ENCODE peak calls at places on chromosomes 3 and 15, in eight cellular contexts. L is SJSA1, N is GM23248, S is heart left ventricle, G is adipocyte, E is lower lobe of right lung, H is kidney, U is tibial nerve. Z is an unnamed sample.

GRCh38 chr3:80063535-80063934 is 295.7 kb upstream of the ROBO1 start:
- DNase-seq in U (no peak), L (no peak), S (no peak), H (no peak), E (no peak), G (no peak), N (no peak), Z (no peak)

GRCh38 chr15:88202231-88202630 is 54.3 kb downstream of the NTRK3 start:
- DNase-seq in H (no peak), S (no peak), U (no peak), N (peak; percentile 38), L (no peak), E (no peak), G (no peak), Z (no peak)

GRCh38 chr3:14273886-14274517 is 95.4 kb downstream of the LSM3 start:
- DNase-seq in E (no peak), N (peak; percentile 30), U (no peak), G (no peak), L (no peak), S (no peak), H (no peak), Z (no peak)

GRCh38 chr3:74273091-74273490 is 341.4 kb downstream of the CNTN3 start:
- DNase-seq in G (no peak), E (no peak), L (no peak), U (no peak), N (peak; percentile 69), S (no peak), H (no peak), Z (peak; percentile 37)

GRCh38 chr15:32683906-32684584 is 33.8 kb upstream of the GREM1 start:
- DNase-seq in L (no peak), H (no peak), S (peak; percentile 17), U (no peak), E (no peak), N (peak; percentile 98), G (peak; percentile 55), Z (no peak)

GRCh38 chr3:126523745-126524428 is at the start of gene CHST13:
- DNase-seq in L (no peak), G (peak; percentile 76), U (no peak), N (peak; percentile 79), S (no peak), E (peak; percentile 73), H (peak; percentile 76), Z (peak; percentile 89)

GRCh38 chr3:140953028-140953960 is 11.7 kb downstream of the SLC25A36 start:
- DNase-seq in H (no peak), L (no peak), G (peak; percentile 52), U (no peak), N (peak; percentile 66), S (no peak), E (no peak), Z (no peak)

GRCh38 chr3:364287-364686 is 167.7 kb downstream of the CHL1 start:
- DNase-seq in G (no peak), U (no peak), N (no peak), S (no peak), H (no peak), L (no peak), E (no peak), Z (no peak)

GRCh38 chr3:123046262-123046873 is 18.8 kb upstream of the SEMA5B start:
- DNase-seq in H (no peak), N (peak; percentile 44), E (no peak), L (no peak), U (no peak), G (no peak), S (no peak), Z (no peak)

DNA sequence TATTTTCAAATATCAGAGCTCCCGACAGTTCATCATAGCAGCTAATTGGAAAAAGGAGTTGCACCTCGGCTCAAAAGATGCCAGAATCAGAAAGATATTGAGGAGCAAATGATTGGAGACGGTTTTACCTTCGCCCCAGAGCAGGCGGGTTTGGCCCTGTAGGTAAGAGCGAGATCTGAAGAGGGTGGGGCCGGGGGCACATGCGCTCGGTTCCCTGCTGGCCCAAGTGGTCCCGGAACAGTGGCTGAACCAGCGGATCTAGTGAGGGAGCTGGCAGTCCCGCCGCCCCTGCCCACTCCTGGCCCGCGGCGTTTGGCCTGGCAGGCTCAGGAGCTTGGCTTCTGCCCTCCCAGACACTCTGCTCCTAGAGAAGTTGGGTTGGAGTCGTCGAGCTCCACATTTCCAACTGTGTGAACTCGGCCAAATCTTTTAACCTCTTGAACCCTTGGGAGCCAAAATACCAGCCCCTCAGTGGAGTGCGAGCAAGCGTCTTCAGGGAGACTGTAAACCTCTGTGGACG is 79.1 kb downstream of the RHCG start:
- DNase-seq in G (no peak), U (no peak), H (no peak), L (no peak), N (no peak), S (no peak), E (no peak), Z (no peak)
- H3K4me3 ChIP-seq in G (no peak overlapping the region), U (no peak overlapping the region), H (no peak overlapping the region), L (no peak overlapping the region), N (no peak overlapping the region), S (no peak overlapping the region), E (no peak overlapping the region), Z (no peak overlapping the region)

DNA sequence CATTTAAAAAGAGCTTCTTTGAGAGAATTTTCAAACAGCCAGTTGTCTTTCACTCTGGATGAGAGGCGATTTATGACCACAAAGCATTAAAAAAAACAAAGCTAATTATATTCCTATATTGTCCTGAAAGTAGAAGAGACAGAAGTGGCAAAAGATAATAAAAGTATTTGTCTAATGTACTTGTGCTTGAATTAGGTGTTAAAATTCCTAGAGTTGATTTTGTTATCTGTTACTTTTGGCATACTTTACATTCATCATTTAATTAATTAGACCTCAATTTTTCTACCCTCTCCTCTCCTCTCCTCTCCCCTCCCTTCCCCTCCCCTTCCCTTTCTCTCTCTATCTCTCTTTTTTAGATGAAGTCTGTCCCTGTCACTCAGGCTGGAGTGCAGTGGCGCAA is 635.1 kb upstream of the ZNF385D start:
- DNase-seq in N (no peak), E (no peak), H (no peak), S (no peak), G (no peak), U (no peak), L (no peak), Z (no peak)
- H3K4me1 ChIP-seq in N (no peaks in the 10 kb centered on the region), E (no peaks in the 10 kb centered on the region), H (no peaks in the 10 kb centered on the region), S (no peaks in the 10 kb centered on the region), G (no peaks in the 10 kb centered on the region), U (no peaks in the 10 kb centered on the region), L (no peaks in the 10 kb centered on the region), Z (no peaks in the 10 kb centered on the region)

GRCh38 chr15:90906181-90906849 is 3.2 kb downstream of the MAN2A2 start:
- DNase-seq in H (peak; percentile 61), N (no peak), U (no peak), E (peak; percentile 35), G (no peak), L (no peak), S (no peak), Z (no peak)

GRCh38 chr15:90903733-90904536 is 833 bp downstream of the MAN2A2 start:
- DNase-seq in N (no peak), H (peak; percentile 66), U (no peak), S (no peak), L (no peak), G (no peak), E (peak; percentile 45), Z (peak; percentile 48)

GRCh38 chr15:90902996-90903732 is at the start of gene MAN2A2:
- DNase-seq in E (peak; percentile 89), H (peak; percentile 89), G (peak; percentile 80), L (no peak), U (no peak), N (peak; percentile 79), S (peak; percentile 65), Z (peak; percentile 86)

GRCh38 chr15:90905306-90906180 is 2.4 kb downstream of the MAN2A2 start:
- DNase-seq in H (peak; percentile 67), S (no peak), N (no peak), U (no peak), L (peak; percentile 44), G (no peak), E (peak; percentile 36), Z (peak; percentile 47)

DNA sequence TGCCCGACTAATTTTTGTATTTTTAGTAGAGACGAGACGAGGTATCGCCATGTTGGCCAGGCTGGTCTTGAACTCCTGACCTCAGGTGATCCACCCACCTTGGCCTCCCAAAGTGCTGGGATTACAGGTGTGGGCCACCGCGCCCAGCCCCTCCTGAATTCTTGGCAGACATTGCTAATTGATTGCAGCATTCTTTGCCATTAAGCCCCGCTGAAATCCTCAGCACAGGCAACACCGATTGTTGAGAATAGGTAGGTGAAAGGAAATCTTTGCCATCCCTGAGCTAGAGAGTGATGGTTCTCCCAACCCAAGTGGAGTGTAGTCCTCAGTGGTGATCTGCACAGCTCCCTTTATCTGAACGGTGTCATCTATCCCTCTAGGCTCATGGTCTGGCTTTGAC is 1.6 kb downstream of the MAN2A2 start:
- DNase-seq in E (peak; percentile 18), G (no peak), S (no peak), U (no peak), N (no peak), L (no peak), H (peak; percentile 12), Z (no peak)
- H3K4me3 ChIP-seq in E (no peak overlapping the region), G (no peak overlapping the region), S (no peak overlapping the region), U (no peak overlapping the region), N (no peak overlapping the region), L (no peak overlapping the region), H (no peak overlapping the region), Z (no peak overlapping the region)

GRCh38 chr3:52536369-52537164 is at the start of gene UQCC5:
- DNase-seq in U (peak; percentile 95), S (peak; percentile 98), E (peak; percentile 99), L (peak; percentile 97), G (peak; percentile 99), N (peak; percentile 100), H (peak; percentile 100), Z (peak; percentile 97)

GRCh38 chr3:52534281-52535183 is 875 bp upstream of the NT5DC2 start:
- DNase-seq in U (no peak), H (peak; percentile 79), N (peak; percentile 75), E (no peak), G (peak; percentile 34), L (peak; percentile 39), S (peak; percentile 29), Z (peak; percentile 59)

GRCh38 chr3:52536112-52536368 is 365 bp upstream of the UQCC5 start:
- DNase-seq in H (no peak), L (no peak), U (no peak), S (no peak), N (no peak), G (no peak), E (no peak), Z (no peak)

GRCh38 chr3:52537165-52537635 is 795 bp downstream of the UQCC5 start:
- DNase-seq in U (no peak), G (no peak), H (no peak), S (no peak), L (no peak), E (no peak), N (no peak), Z (no peak)

DNA sequence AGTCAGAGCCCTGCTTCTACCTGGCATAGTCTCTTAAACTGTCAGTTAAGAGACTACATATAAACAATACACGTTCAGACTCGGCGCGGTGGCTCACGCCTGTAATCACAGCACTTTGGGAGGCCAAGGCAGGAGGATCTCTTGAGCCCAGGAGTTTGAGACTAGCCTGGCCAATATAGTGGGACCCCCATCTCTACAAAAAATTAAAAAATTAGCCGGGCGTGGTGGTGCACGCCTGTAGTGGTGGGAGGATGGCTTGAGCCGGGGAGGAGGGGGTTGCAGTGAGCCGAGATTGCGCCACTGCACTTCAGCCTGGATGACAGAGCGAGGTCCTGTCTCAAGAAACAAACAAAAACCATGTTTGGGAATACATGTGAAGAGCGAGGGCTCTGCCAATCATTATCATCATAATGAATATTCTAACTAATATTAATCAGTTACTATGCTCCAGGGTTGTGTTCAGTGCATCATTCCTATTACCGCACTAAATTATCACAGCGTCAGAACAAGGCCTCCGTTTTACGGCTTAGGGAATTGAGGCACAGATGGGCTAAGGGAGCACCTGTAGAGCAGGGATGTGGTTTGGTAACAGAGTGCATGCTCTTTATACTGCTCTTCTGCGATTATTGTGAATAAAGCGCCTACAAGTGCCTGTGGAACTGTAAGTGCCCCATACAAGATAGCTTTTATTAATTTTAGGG is 844 bp upstream of the UQCC5 start:
- DNase-seq in U (no peak), N (no peak), G (no peak), L (no peak), E (no peak), H (no peak), S (no peak), Z (peak; percentile 25)
- H3K4me1 ChIP-seq in U (peaks cover 78% of the 10 kb centered on the region), N (peaks cover 46% of the 10 kb centered on the region), G (peaks cover 63% of the 10 kb centered on the region), L (peaks cover 31% of the 10 kb centered on the region), E (peaks cover 81% of the 10 kb centered on the region), H (peaks cover 31% of the 10 kb centered on the region), S (peaks cover 81% of the 10 kb centered on the region), Z (peaks cover 31% of the 10 kb centered on the region)